ENCODE peak calls at places on chromosome 6, in ten cellular contexts. U is endothelial cell of umbilical vein, J is hepatocyte, S is PC-3, V is neuronal stem cell, F is astrocyte, L is fibroblast of lung, P is K562, A is IMR-90, B is SK-N-SH. E is an unnamed sample. For H3K4me1, the result is how much of the 10 kb centered on the place peaks cover.

GRCh38 chr6:31401403-31401802 is 2.0 kb upstream of the MICA start:
- DNase-seq in U (peak), J (peak), S (peak), V (no peak), F (peak), L (peak), P (no peak), A (peak), B (no peak), E (no peak)

GRCh38 chr6:13307508-13307995 is 20.8 kb downstream of the TBC1D7 start:
- DNase-seq in U (peak), J (no peak), S (no peak), V (no peak), F (peak), L (peak), P (no peak), A (peak), B (no peak), E (no peak)

GRCh38 chr6:38427492-38428210 is 212.1 kb downstream of the BTBD9 start:
- DNase-seq in U (no peak), J (no peak), S (no peak), V (no peak), F (no peak), L (no peak), P (no peak), A (no peak), B (no peak), E (no peak)

GRCh38 chr6:111242452-111242851 is 155.1 kb downstream of the SLC16A10 start:
- DNase-seq in U (no peak), J (no peak), S (peak), V (no peak), F (peak), L (no peak), P (no peak), A (peak), B (no peak), E (no peak)

GRCh38 chr6:142696123-142696522 is 248.9 kb downstream of the HIVEP2 start:
- DNase-seq in U (no peak), J (no peak), S (peak), V (no peak), F (no peak), L (peak), P (no peak), A (no peak), B (no peak), E (no peak)

GRCh38 chr6:6320901-6321300 is 439 bp upstream of the F13A1 start:
- DNase-seq in U (no peak), J (no peak), S (peak), V (no peak), F (no peak), L (no peak), P (no peak), A (no peak), B (no peak), E (no peak)

GRCh38 chr6:150231456-150231855 is 88.6 kb downstream of the PPP1R14C start:
- DNase-seq in U (no peak), J (no peak), S (peak), V (no peak), F (peak), L (no peak), P (no peak), A (peak), B (no peak), E (no peak)

GRCh38 chr6:11769816-11770545 is 8.6 kb downstream of the ADTRP start:
- DNase-seq in U (no peak), J (no peak), S (peak), V (no peak), F (peak), L (no peak), P (no peak), A (no peak), B (no peak), E (no peak)

GRCh38 chr6:53937461-53937860 is 142.7 kb downstream of the LRRC1 start:
- DNase-seq in U (no peak), J (no peak), S (no peak), V (no peak), F (no peak), L (no peak), P (no peak), A (no peak), B (no peak), E (no peak)

GRCh38 chr6:22447191-22447590 is 122.2 kb upstream of the HDGFL1 start:
- DNase-seq in U (peak), J (no peak), S (no peak), V (no peak), F (no peak), L (no peak), P (no peak), A (no peak), B (no peak), E (no peak)

DNA sequence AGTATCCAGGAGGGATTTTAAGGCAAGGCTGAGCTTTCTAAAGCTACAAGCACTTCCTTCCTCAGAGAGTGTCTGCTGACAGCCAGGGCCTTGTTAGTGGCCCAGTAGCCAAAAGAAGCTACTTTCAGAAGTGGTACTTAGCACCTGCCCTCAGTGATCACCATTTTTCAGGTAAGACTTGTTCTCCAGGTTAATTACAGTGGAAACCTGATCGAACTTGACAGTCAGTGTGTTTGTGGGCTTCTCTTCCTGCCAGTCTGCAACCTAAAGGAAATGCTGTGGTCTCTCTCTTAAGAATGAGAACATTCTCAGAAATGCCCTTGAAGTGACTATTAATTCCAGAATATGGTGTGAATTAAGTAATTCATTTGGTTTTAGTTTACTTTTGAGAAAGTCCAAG is 185.1 kb upstream of the AGPAT4 start:
- DNase-seq in U (no peak), J (no peak), S (no peak), V (no peak), F (no peak), L (no peak), P (no peak), A (no peak), B (no peak), E (no peak)
- H3K27ac ChIP-seq in U (no peak), J (no peak), S (no peak), V (no peak), F (no peak), L (no peak), P (no peak), A (no peak), B (no peak), E (no peak)

GRCh38 chr6:83781506-83781905 is 71.7 kb upstream of the RIPPLY2 start:
- DNase-seq in U (no peak), J (no peak), S (no peak), V (no peak), F (no peak), L (no peak), P (no peak), A (no peak), B (no peak), E (no peak)
- H3K4me1 ChIP-seq in U (under half), J (under half), S (under half), V (under half), F (under half), L (under half), P (under half), A (under half), B (under half), E (under half)

DNA sequence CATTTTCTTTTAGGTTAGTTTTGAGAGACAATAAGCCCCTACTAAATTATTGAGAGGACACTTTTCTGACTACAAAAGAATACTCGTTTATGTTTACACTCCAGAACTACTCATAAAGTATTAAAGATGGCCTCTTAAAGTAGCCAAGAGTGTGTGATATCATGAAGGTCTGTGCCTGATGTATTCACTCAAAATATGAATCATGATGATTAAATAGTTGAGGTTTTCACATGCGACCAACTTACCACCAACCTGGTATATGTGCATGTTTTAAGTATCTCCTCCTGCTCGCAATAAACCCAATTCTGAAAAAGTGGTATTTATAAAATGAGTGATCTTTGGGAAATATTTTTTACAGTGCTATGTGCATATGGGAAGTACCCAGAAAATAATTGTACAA is 43.9 kb downstream of the IL20RA start:
- DNase-seq in U (no peak), J (no peak), S (peak), V (no peak), F (peak), L (no peak), P (no peak), A (no peak), B (no peak), E (no peak)
- H2AFZ ChIP-seq in U (no peak), J (no peak), S (no peak), V (no peak), F (no peak), L (no peak), P (no peak), A (no peak), B (no peak), E (no peak)

DNA sequence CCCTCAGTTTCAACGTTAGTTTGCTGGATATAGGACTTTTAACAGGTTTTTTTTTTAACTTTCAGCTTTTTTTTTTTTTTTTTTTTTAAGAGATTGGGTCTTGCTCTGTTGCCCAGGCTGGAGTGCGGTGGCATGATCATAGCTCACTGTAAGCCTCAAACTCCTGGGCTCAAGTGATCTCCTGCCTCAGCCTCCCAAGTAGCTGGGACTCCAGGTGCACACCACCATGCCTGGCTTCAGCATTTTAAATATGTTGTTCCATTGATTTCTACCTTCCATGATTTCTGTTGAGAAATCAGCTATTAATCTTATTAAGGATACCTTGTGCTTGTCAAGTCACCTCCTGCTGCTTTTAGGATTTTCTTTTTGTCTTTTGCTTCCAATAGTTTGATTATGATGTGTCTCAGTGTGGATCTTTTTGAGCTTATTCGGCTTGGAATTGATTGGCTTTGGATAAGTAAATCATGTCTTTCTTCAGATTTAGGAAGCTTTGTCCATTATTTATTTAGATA is 52.0 kb downstream of the CDYL start:
- DNase-seq in U (no peak), J (no peak), S (no peak), V (no peak), F (no peak), L (no peak), P (no peak), A (no peak), B (no peak), E (no peak)
- H3K27ac ChIP-seq in U (no peak), J (no peak), S (no peak), V (no peak), F (no peak), L (no peak), P (no peak), A (no peak), B (no peak), E (no peak)

GRCh38 chr6:26363882-26364825 is 844 bp upstream of the BTN3A2 start:
- DNase-seq in U (no peak), J (peak), S (peak), V (no peak), F (no peak), L (peak), P (no peak), A (no peak), B (peak), E (peak)
- H3K4me1 ChIP-seq in U (under half), J (under half), S (under half), V (under half), F (under half), L (under half), P (under half), A (under half), B (under half), E (half or more)

GRCh38 chr6:24549674-24550418 is 55.1 kb downstream of the ALDH5A1 start:
- DNase-seq in U (no peak), J (no peak), S (peak), V (no peak), F (no peak), L (no peak), P (no peak), A (no peak), B (no peak), E (no peak)

GRCh38 chr6:24554474-24554873 is 59.7 kb downstream of the ALDH5A1 start:
- DNase-seq in U (no peak), J (no peak), S (peak), V (no peak), F (no peak), L (no peak), P (no peak), A (no peak), B (no peak), E (no peak)

GRCh38 chr6:24547243-24547642 is 52.5 kb downstream of the ALDH5A1 start:
- DNase-seq in U (no peak), J (peak), S (no peak), V (no peak), F (no peak), L (no peak), P (no peak), A (no peak), B (no peak), E (peak)

GRCh38 chr6:24549158-24549557 is 54.4 kb downstream of the ALDH5A1 start:
- DNase-seq in U (no peak), J (no peak), S (no peak), V (no peak), F (no peak), L (no peak), P (no peak), A (no peak), B (no peak), E (no peak)

GRCh38 chr6:24551139-24551538 is 56.4 kb downstream of the ALDH5A1 start:
- DNase-seq in U (no peak), J (no peak), S (no peak), V (no peak), F (no peak), L (no peak), P (no peak), A (no peak), B (no peak), E (no peak)
- H2AFZ ChIP-seq in U (no peak), J (no peak), S (no peak), V (no peak), F (no peak), L (no peak), P (no peak), A (no peak), B (no peak), E (no peak)

DNA sequence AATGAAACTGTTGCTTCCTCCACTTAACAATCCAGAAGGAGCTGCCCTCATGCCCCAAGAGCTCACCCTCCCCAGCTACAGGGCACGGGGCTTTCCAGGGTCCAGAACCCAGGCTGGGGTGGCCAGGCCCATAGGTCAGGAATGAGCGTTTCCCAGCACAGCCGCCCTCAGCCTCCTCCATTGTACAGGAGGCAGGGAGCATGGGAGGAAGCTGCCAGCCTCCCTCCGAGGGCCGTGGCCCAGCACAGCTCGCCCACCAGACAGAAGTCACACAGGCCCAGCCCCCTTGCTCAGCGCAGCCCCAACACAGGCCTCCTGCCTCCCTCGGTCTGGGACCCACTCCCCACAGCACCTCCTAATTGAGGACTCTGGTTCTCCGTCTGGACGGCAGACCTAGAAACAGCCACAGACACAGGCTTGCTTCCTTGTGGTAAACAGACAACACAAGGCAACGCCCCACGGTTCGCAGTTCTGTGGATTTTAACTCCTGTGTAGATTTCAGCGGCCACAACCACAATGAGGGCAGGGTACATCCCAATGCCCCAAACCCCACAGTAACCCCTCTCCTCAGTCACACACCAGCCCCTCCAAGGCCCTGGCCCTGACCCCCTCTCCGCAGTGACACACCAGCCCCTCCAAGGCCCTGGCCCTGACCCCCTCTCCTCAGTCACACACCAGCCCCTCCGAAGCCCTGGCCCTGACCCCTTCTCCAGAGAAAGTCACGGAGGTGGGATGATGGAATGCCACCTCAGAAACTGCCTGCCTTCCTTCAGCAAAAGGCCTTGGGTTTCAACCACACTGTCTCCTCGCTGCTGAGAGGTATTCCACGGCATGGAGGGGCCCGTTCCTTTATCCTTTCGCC is 173.5 kb downstream of the DLL1 start:
- DNase-seq in U (no peak), J (no peak), S (no peak), V (no peak), F (no peak), L (no peak), P (no peak), A (no peak), B (no peak), E (no peak)
- H3K27ac ChIP-seq in U (no peak), J (no peak), S (no peak), V (no peak), F (no peak), L (no peak), P (no peak), A (no peak), B (no peak), E (no peak)

E was measured in OCI-LY7.